ENCODE peak calls at places on chromosomes 6 and 20, in six cellular contexts. C is esophagus muscularis mucosa; N is effector memory CD4-positive, alpha-beta T cell; M is right atrium auricular region; A is gastrocnemius medialis; J is ovary. I is an unnamed sample.

GRCh38 chr20:38599410-38599882 is 2.2 kb upstream of the ARHGAP40 start:
- DNase-seq in C (no peak), N (no peak), M (no peak), A (no peak), J (no peak), I (no peak)

GRCh38 chr6:116218172-116218633 is 35.7 kb downstream of the TSPYL4 start:
- DNase-seq in C (no peak), N (no peak), M (no peak), A (no peak), J (no peak), I (no peak)

GRCh38 chr6:33213166-33213988 is 5.1 kb downstream of the RING1 start:
- DNase-seq in C (no peak), N (no peak), M (no peak), A (no peak), J (no peak), I (no peak)

GRCh38 chr6:6915219-6915618 is 192.5 kb upstream of the RREB1 start:
- DNase-seq in C (no peak), N (no peak), M (no peak), A (no peak), J (no peak), I (no peak)

GRCh38 chr6:4804095-4804494 is 27.9 kb downstream of the CDYL start:
- DNase-seq in C (no peak), N (no peak), M (no peak), A (no peak), J (no peak), I (no peak)

GRCh38 chr20:11186301-11187008 is 512.7 kb upstream of the JAG1 start:
- DNase-seq in C (no peak), N (no peak), M (no peak), A (no peak), J (no peak), I (no peak)

GRCh38 chr6:158903801-158904200 is 84.6 kb upstream of the EZR start:
- DNase-seq in C (no peak), N (no peak), M (no peak), A (no peak), J (no peak), I (no peak)

GRCh38 chr6:31737315-31738047 is 1.2 kb upstream of the CLIC1 start:
- DNase-seq in C (no peak), N (no peak), M (no peak), A (no peak), J (no peak), I (no peak)

GRCh38 chr6:72940265-72940664 is 285.0 kb downstream of the KHDC1L start:
- DNase-seq in C (no peak), N (no peak), M (no peak), A (no peak), J (no peak), I (no peak)

GRCh38 chr6:39495023-39495422 is 172.5 kb upstream of the KCNK16 start:
- DNase-seq in C (no peak), N (no peak), M (no peak), A (no peak), J (no peak), I (no peak)

GRCh38 chr6:41013473-41014153 is 25.4 kb downstream of the UNC5CL start:
- DNase-seq in C (no peak), N (no peak), M (no peak), A (no peak), J (no peak), I (no peak)

GRCh38 chr20:20498081-20498861 is 130.4 kb downstream of the INSM1 start:
- DNase-seq in C (no peak), N (no peak), M (no peak), A (no peak), J (no peak), I (no peak)

GRCh38 chr6:41209547-41209951 is 8.6 kb upstream of the TREML2 start:
- DNase-seq in C (peak; percentile 82), N (no peak), M (peak; percentile 36), A (no peak), J (no peak), I (no peak)

GRCh38 chr20:31560900-31561598 is 44.0 kb upstream of the ID1 start:
- DNase-seq in C (no peak), N (no peak), M (no peak), A (peak; percentile 75), J (no peak), I (peak; percentile 61)

GRCh38 chr6:72406517-72406916 is 215.3 kb upstream of the KCNQ5 start:
- DNase-seq in C (no peak), N (no peak), M (no peak), A (no peak), J (no peak), I (no peak)

GRCh38 chr6:151284431-151285060 is 44.8 kb downstream of the AKAP12 start:
- DNase-seq in C (no peak), N (no peak), M (no peak), A (no peak), J (no peak), I (no peak)

GRCh38 chr6:85126448-85127178 is 323.3 kb upstream of the NT5E start:
- DNase-seq in C (no peak), N (no peak), M (peak; percentile 63), A (no peak), J (no peak), I (no peak)

GRCh38 chr6:124780621-124781020 is 181.6 kb upstream of the RNF217 start:
- DNase-seq in C (no peak), N (no peak), M (no peak), A (no peak), J (no peak), I (no peak)

GRCh38 chr6:111551521-111552231 is 54.0 kb downstream of the TRAF3IP2 start:
- DNase-seq in C (no peak), N (no peak), M (no peak), A (no peak), J (no peak), I (no peak)

GRCh38 chr6:34370371-34370770 is 22.1 kb downstream of the NUDT3 start:
- DNase-seq in C (no peak), N (no peak), M (no peak), A (no peak), J (no peak), I (no peak)

GRCh38 chr6:14727494-14728395 is 518.1 kb upstream of the JARID2 start:
- DNase-seq in C (no peak), N (no peak), M (no peak), A (no peak), J (no peak), I (no peak)

GRCh38 chr20:1415667-1416468 is 23.0 kb upstream of the FKBP1A start:
- DNase-seq in C (no peak), N (no peak), M (no peak), A (no peak), J (no peak), I (no peak)

GRCh38 chr6:88614306-88614877 is 349.0 kb downstream of the RNGTT start:
- DNase-seq in C (no peak), N (no peak), M (no peak), A (no peak), J (no peak), I (no peak)
- H3K4me3 ChIP-seq in C (no peak overlapping the region), N (no peak overlapping the region), M (no peak overlapping the region), A (no peak overlapping the region), J (no peak overlapping the region), I (no peak overlapping the region)

GRCh38 chr6:82160255-82160990 is 87.1 kb downstream of the IBTK start:
- DNase-seq in C (no peak), N (no peak), M (no peak), A (no peak), J (no peak), I (no peak)
- H3K27ac ChIP-seq in C (no peak overlapping the region), N (no peak overlapping the region), M (no peak overlapping the region), A (no peak overlapping the region), J (no peak overlapping the region), I (no peak overlapping the region)

GRCh38 chr20:6012166-6012565 is 41.7 kb downstream of the LRRN4 start:
- DNase-seq in C (no peak), N (no peak), M (no peak), A (no peak), J (no peak), I (no peak)
- H3K36me3 ChIP-seq in C (peaks cover 54% of the 10 kb centered on the region), N (peaks cover 38% of the 10 kb centered on the region), M (peaks cover 44% of the 10 kb centered on the region), A (peaks cover 46% of the 10 kb centered on the region), J (no peaks in the 10 kb centered on the region), I (peaks cover 20% of the 10 kb centered on the region)

GRCh38 chr20:49983848-49984408 is 1.1 kb downstream of the SNAI1 start:
- DNase-seq in C (no peak), N (no peak), M (no peak), A (no peak), J (peak; percentile 46), I (no peak)
- H3K4me3 ChIP-seq in C (peak overlapping the region; percentile 53), N (no peak overlapping the region), M (peak overlapping the region; percentile 62), A (peak overlapping the region; percentile 56), J (no peak overlapping the region), I (peak overlapping the region; percentile 87)

DNA sequence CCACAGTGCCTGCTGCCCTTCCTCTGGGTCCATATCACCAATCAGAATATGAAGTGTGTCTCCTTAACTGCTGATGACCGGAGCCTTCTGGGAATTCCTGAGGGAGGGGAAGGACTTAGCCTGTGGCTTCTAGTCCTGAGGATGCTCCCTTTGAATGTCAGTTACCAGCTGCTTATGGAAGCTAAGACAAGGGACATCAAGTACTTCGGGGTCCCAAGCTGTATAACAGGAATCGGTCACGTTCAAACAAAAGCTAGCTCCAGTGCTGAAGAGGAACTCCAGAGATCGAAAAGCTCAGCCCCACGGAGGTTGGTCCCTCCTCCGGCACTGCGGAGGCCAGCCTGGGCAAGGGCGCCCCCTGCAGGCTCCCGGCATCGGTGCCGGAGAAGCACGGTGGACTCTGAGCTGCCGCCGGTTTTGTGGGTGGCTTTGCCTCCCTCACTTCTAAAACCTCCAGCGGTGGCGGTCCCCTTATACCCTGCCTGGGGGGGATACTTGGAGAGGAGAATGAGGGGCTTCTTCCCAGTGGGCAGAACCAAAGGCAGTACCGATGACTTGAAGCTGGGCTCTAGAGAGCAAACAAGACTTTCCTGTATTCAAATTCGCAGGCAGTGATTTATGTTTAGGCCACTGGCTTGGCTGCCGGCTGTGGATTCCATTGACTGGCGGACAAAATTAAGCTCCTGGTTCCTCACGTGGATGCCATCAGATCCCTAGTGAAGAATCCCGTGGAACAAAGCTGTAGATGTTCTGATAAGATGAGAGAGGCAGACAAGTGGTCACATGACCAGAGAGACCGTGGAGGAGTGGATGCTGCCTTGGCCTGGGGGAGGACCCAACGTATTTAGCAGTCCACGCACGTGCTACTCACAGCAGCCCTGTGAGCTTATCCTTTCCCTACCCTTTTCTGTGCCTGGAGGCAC is 16.2 kb upstream of the UBR2 start:
- DNase-seq in C (peak; percentile 94), N (peak; percentile 65), M (peak; percentile 84), A (peak; percentile 45), J (peak; percentile 74), I (peak; percentile 46)
- H3K27ac ChIP-seq in C (peak overlapping the region; percentile 60), N (no peak overlapping the region), M (peak overlapping the region; percentile 26), A (peak overlapping the region; percentile 15), J (no peak overlapping the region), I (no peak overlapping the region)

DNA sequence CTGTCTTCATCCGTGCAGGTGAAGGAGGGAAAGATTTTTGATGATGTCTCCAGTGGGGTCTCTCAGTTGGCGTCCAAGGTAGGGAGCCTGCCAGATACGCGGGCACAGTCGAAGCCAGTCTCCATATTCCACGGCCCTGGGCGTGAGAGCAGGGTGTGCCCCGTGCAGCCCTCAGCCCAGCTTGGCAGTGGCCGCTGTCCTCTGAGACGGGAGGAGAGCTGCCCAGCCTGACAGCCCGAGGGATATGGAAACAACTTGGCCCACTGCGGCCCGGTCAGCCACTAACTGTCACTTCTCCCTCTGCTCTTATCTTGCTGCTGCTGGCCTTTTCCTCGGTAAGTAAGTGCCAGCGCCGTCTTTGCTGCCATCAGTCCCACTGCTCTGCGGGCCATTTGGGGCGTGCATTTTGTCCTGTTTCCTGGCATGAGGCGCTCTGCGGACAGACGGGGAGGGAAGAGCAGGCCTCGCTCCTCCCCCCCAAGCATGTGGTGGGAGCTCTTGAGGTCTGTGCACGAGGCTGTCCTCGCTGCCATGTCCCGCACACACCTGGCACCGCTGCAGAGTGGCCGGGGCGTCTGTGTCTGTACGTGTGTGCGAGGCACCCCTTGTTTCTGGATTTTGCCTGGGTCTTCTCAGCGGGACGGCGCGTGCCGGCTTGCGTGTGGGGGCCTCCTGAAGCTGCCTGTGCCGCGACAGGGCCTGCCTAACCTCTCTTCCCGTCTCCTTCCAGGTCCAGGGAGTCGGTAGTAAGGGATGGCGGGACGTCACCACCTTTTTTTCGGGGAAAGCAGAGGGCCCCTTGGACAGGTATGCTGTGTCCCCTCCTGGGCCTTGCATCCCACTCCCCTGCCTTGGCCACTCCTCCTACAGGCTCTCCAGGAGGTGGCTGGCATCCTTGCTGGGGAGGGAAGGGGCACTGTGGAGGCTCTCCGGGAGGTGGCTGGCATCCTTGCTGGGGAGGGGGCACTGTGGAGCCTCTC is 7.1 kb upstream of the COL20A1 start:
- DNase-seq in C (no peak), N (no peak), M (no peak), A (no peak), J (no peak), I (no peak)
- H3K36me3 ChIP-seq in C (peaks cover 74% of the 10 kb centered on the region), N (peaks cover 43% of the 10 kb centered on the region), M (peaks cover 64% of the 10 kb centered on the region), A (peaks cover 60% of the 10 kb centered on the region), J (no peaks in the 10 kb centered on the region), I (peaks cover 52% of the 10 kb centered on the region)